ENCODE peak calls at places on chromosomes 1 and 21, in nine cellular contexts. B, E, P, Y, I, K, J, D and M are unnamed samples.

GRCh38 chr1:26597629-26598039 is 68.1 kb downstream of the RPS6KA1 start:
- DNase-seq in K (peak; percentile 62), P (no peak), D (no peak), Y (peak; percentile 64), J (peak; percentile 34), I (peak; percentile 38), E (no peak), B (no peak), M (no peak)

GRCh38 chr1:17615157-17615556 is 75.7 kb downstream of the ARHGEF10L start:
- DNase-seq in P (no peak), K (peak; percentile 74), B (no peak), E (no peak), D (no peak), I (no peak), Y (no peak), J (no peak), M (no peak)

GRCh38 chr1:27053977-27054376 is 41.3 kb upstream of the TENT5B start:
- DNase-seq in I (no peak), Y (no peak), E (no peak), P (no peak), J (no peak), D (no peak), B (no peak), K (no peak), M (no peak)

GRCh38 chr1:240304466-240304865 is 212.8 kb downstream of the FMN2 start:
- DNase-seq in D (no peak), B (no peak), Y (no peak), E (no peak), P (no peak), K (no peak), I (no peak), J (peak; percentile 69), M (no peak)

GRCh38 chr21:36454079-36454478 is 25.8 kb downstream of the CLDN14 start:
- DNase-seq in Y (no peak), J (peak; percentile 88), P (no peak), I (no peak), D (no peak), K (no peak), B (no peak), E (no peak), M (no peak)

GRCh38 chr1:115067460-115067859 is 21.8 kb downstream of the TSPAN2 start:
- DNase-seq in P (no peak), Y (no peak), J (no peak), B (no peak), K (no peak), D (no peak), I (no peak), E (no peak), M (peak; percentile 88)

GRCh38 chr1:167401260-167401873 is 117.0 kb downstream of the CD247 start:
- DNase-seq in K (peak; percentile 65), D (peak; percentile 45), I (peak; percentile 52), B (no peak), E (peak; percentile 5), J (peak; percentile 83), Y (peak; percentile 56), P (no peak), M (peak; percentile 48)

GRCh38 chr1:159510223-159510530 is 25.6 kb downstream of the OR10J5 start:
- DNase-seq in E (no peak), Y (no peak), D (no peak), I (no peak), B (no peak), K (no peak), P (no peak), J (no peak), M (no peak)

GRCh38 chr1:244599937-244600350 is 53.0 kb upstream of the DESI2 start:
- DNase-seq in B (peak; percentile 82), P (no peak), D (no peak), J (no peak), K (no peak), I (peak; percentile 94), E (peak; percentile 16), Y (peak; percentile 64), M (peak; percentile 80)

GRCh38 chr1:83058327-83058726 is 940.6 kb downstream of the TTLL7 start:
- DNase-seq in Y (no peak), K (no peak), I (no peak), D (no peak), E (no peak), B (no peak), J (no peak), P (no peak), M (no peak)

GRCh38 chr1:180923024-180923841 is 10.5 kb downstream of the KIAA1614 start:
- DNase-seq in I (peak; percentile 30), J (peak; percentile 28), D (no peak), P (no peak), Y (no peak), K (no peak), B (no peak), E (no peak), M (peak; percentile 9)

GRCh38 chr1:172351347-172351746 is 69.1 kb upstream of the C1orf105 start:
- DNase-seq in K (no peak), B (peak; percentile 20), E (no peak), P (no peak), Y (no peak), J (no peak), D (no peak), I (peak; percentile 33), M (no peak)

GRCh38 chr1:54356680-54357147 is 49.5 kb downstream of the SSBP3 start:
- DNase-seq in D (no peak), K (no peak), J (no peak), B (no peak), P (no peak), I (no peak), Y (peak; percentile 50), E (no peak), M (no peak)

GRCh38 chr1:21668232-21669032 is 725 bp downstream of the RAP1GAP start:
- DNase-seq in B (no peak), E (no peak), Y (no peak), P (no peak), I (no peak), D (no peak), K (no peak), J (peak; percentile 38), M (no peak)

GRCh38 chr1:109790735-109791494 is 27.2 kb upstream of the EPS8L3 start:
- DNase-seq in I (peak; percentile 10), Y (peak; percentile 75), D (no peak), E (peak; percentile 46), K (peak; percentile 60), P (peak; percentile 36), J (no peak), B (no peak), M (peak; percentile 58)

GRCh38 chr1:197526736-197527371 is 248.4 kb downstream of the DENND1B start:
- DNase-seq in B (no peak), Y (peak; percentile 47), J (peak; percentile 54), D (no peak), K (peak; percentile 17), P (no peak), I (peak; percentile 61), E (no peak), M (no peak)

GRCh38 chr1:234505774-234506114 is 26.8 kb upstream of the TARBP1 start:
- DNase-seq in D (no peak), P (no peak), B (peak; percentile 76), I (peak; percentile 87), K (no peak), Y (no peak), E (no peak), J (no peak), M (no peak)